ENCODE peak calls at places on chromosomes 4 and X, in seven cellular contexts. B, E, H, G, W, X and C are unnamed samples.

GRCh38 chr4:145481164-145481941 is at the start of gene SMAD1:
- DNase-seq in H (peak), W (peak), G (peak), E (no peak), X (peak), B (peak), C (peak)

GRCh38 chr4:18440527-18441215 is 419.1 kb upstream of the LCORL start:
- DNase-seq in X (no peak), G (no peak), H (no peak), E (no peak), B (no peak), W (no peak), C (no peak)

GRCh38 chrX:154123241-154124219 is 20.5 kb upstream of the OPN1LW start:
- DNase-seq in E (no peak), X (peak), W (no peak), H (no peak), G (peak), B (no peak), C (peak)

GRCh38 chr4:128796934-128797333 is 12.6 kb upstream of the JADE1 start:
- DNase-seq in H (no peak), E (no peak), W (peak), X (no peak), G (no peak), B (no peak), C (no peak)

GRCh38 chr4:5796976-5797375 is 86.0 kb downstream of the EVC start:
- DNase-seq in B (no peak), H (no peak), W (no peak), X (no peak), G (no peak), E (no peak), C (peak)

GRCh38 chr4:98485816-98486355 is 172.5 kb downstream of the TSPAN5 start:
- DNase-seq in B (no peak), H (no peak), G (no peak), X (no peak), E (no peak), W (no peak), C (no peak)

GRCh38 chr4:751676-752075 is 46.0 kb downstream of the PCGF3 start:
- DNase-seq in W (no peak), G (peak), H (no peak), B (no peak), X (no peak), E (no peak), C (no peak)

GRCh38 chrX:131728295-131729145 is 184.6 kb downstream of the OR13H1 start:
- DNase-seq in E (peak), X (peak), H (peak), B (peak), W (no peak), G (no peak), C (peak)

GRCh38 chr4:21884615-21885014 is 64.0 kb downstream of the KCNIP4 start:
- DNase-seq in G (no peak), X (no peak), H (no peak), W (no peak), E (no peak), B (no peak), C (no peak)

GRCh38 chrX:155534800-155535199 is 76.4 kb upstream of the F8A3 start:
- DNase-seq in G (no peak), W (no peak), H (no peak), X (no peak), E (no peak), B (no peak), C (no peak)

GRCh38 chr4:40822781-40823180 is 73.0 kb downstream of the NSUN7 start:
- DNase-seq in W (no peak), X (no peak), G (no peak), H (no peak), E (no peak), B (no peak), C (no peak)

GRCh38 chr4:21790437-21791029 is 158.0 kb downstream of the KCNIP4 start:
- DNase-seq in W (peak), H (peak), B (no peak), X (no peak), E (no peak), G (no peak), C (no peak)

GRCh38 chr4:133808151-133808550 is 393.4 kb downstream of the PABPC4L start:
- DNase-seq in X (no peak), B (no peak), W (no peak), G (no peak), H (peak), E (no peak), C (no peak)

GRCh38 chr4:7206385-7206784 is 14.0 kb downstream of the SORCS2 start:
- DNase-seq in W (peak), H (peak), E (peak), B (peak), X (no peak), G (peak), C (no peak)

GRCh38 chr4:108885211-108885610 is 122.4 kb upstream of the ETNPPL start:
- DNase-seq in B (no peak), W (no peak), E (no peak), X (no peak), G (no peak), H (peak), C (no peak)

GRCh38 chrX:25873196-25873595 is 264.9 kb upstream of the MAGEB18 start:
- DNase-seq in E (no peak), G (no peak), H (no peak), W (peak), X (no peak), B (no peak), C (no peak)

GRCh38 chrX:49209434-49210251 is 9.7 kb upstream of the SYP start:
- DNase-seq in X (no peak), H (no peak), G (no peak), W (no peak), E (no peak), B (no peak), C (no peak)

GRCh38 chr4:19508442-19508841 is 743.3 kb upstream of the SLIT2 start:
- DNase-seq in H (no peak), G (no peak), W (peak), B (no peak), X (no peak), E (no peak), C (no peak)

GRCh38 chrX:139967300-139967699 is 2.0 kb upstream of the CXorf66 start:
- DNase-seq in B (no peak), G (no peak), H (no peak), X (no peak), W (no peak), E (no peak), C (no peak)

GRCh38 chr4:169263791-169264392 is 6.9 kb downstream of the SH3RF1 start:
- DNase-seq in G (peak), B (no peak), E (no peak), H (no peak), X (peak), W (no peak), C (no peak)

GRCh38 chr4:24137963-24138601 is 248.2 kb upstream of the PPARGC1A start:
- DNase-seq in E (no peak), W (no peak), X (peak), G (no peak), H (no peak), B (no peak), C (no peak)

GRCh38 chr4:151436093-151436518 is 27.1 kb downstream of the FHIP1A start:
- DNase-seq in X (no peak), B (no peak), E (no peak), W (no peak), H (peak), G (no peak), C (no peak)

GRCh38 chr4:55866290-55866907 is 13.0 kb downstream of the EXOC1 start:
- DNase-seq in E (no peak), W (peak), B (no peak), H (peak), G (no peak), X (no peak), C (no peak)

GRCh38 chrX:55007633-55008032 is 7.5 kb downstream of the APEX2 start:
- DNase-seq in W (peak), X (peak), B (peak), H (peak), E (no peak), G (no peak), C (no peak)

GRCh38 chr4:26985836-26986235 is 125.2 kb downstream of the STIM2 start:
- DNase-seq in X (peak), W (no peak), H (no peak), B (no peak), E (no peak), G (no peak), C (no peak)

GRCh38 chr4:137890802-137891201 is 351.3 kb downstream of the SLC7A11 start:
- DNase-seq in W (no peak), E (no peak), X (no peak), B (no peak), H (no peak), G (no peak), C (no peak)

GRCh38 chrX:18973527-18974192 is 10.3 kb downstream of the PHKA2 start:
- DNase-seq in B (no peak), E (no peak), G (no peak), H (no peak), X (no peak), W (no peak), C (no peak)

GRCh38 chrX:17839269-17839668 is 21.8 kb downstream of the RAI2 start:
- DNase-seq in E (no peak), X (no peak), W (no peak), B (no peak), G (no peak), H (no peak), C (no peak)

GRCh38 chr4:189087981-189088380 is 852.7 kb upstream of the FRG1 start:
- DNase-seq in E (no peak), G (no peak), H (no peak), B (no peak), X (no peak), W (no peak), C (no peak)

GRCh38 chr4:189092596-189092995 is 848.1 kb upstream of the FRG1 start:
- DNase-seq in X (no peak), B (no peak), H (peak), W (no peak), G (no peak), E (no peak), C (no peak)

GRCh38 chr4:189084671-189085070 is 856.0 kb upstream of the FRG1 start:
- DNase-seq in W (no peak), E (no peak), X (no peak), H (no peak), B (no peak), G (no peak), C (no peak)

GRCh38 chr4:189088783-189089182 is 851.9 kb upstream of the FRG1 start:
- DNase-seq in H (peak), E (no peak), B (no peak), W (no peak), G (no peak), X (no peak), C (no peak)

DNA sequence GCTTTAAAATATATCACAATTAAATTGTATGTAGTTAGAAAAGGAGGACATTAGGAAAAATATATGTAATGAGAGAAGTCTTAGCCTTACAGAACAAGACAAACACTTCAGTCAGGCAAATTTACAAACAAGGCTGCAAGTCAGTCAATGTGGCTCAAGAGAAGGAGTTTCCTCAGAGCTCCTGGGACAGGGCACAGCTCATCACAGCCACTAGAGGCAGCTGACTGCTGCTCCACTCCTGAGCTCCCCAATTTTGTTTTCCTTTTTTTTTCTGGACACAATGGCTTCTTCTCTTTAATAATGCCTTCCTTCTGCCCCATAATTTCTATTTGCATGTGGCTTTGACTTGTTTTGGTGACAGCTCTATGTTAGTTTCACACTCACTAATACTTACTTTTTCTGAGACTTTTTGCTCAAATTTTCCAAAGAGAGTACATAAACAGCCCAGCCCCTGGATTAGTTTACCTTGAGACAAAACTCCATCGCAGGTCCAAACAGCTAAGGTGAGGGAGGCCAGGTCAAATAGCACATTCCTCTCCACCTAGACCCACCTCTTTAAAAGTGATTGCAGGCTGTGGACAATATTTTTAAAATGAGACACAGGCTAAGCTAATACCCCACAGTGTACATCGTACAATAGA is 850.4 kb upstream of the FRG1 start:
- DNase-seq in W (peak), X (no peak), G (no peak), E (no peak), B (no peak), H (peak), C (no peak)
- TF ChIP-seq CTCF in W (peak), X (no peak), G (peak), E (no peak), B (no peak), H (peak), C (no peak)

GRCh38 chr4:173248690-173249089 is 80.1 kb downstream of the GALNT7 start:
- DNase-seq in B (no peak), G (no peak), H (no peak), E (no peak), X (no peak), W (no peak), C (no peak)

GRCh38 chr4:173243917-173244658 is 75.5 kb downstream of the GALNT7 start:
- DNase-seq in E (no peak), W (no peak), H (no peak), B (no peak), G (no peak), X (no peak), C (no peak)

GRCh38 chr4:173243321-173243720 is 74.7 kb downstream of the GALNT7 start:
- DNase-seq in E (no peak), X (no peak), B (no peak), W (peak), H (peak), G (no peak), C (no peak)

GRCh38 chr4:173247316-173247715 is 78.7 kb downstream of the GALNT7 start:
- DNase-seq in B (no peak), H (no peak), X (no peak), G (no peak), E (no peak), W (no peak), C (no peak)

DNA sequence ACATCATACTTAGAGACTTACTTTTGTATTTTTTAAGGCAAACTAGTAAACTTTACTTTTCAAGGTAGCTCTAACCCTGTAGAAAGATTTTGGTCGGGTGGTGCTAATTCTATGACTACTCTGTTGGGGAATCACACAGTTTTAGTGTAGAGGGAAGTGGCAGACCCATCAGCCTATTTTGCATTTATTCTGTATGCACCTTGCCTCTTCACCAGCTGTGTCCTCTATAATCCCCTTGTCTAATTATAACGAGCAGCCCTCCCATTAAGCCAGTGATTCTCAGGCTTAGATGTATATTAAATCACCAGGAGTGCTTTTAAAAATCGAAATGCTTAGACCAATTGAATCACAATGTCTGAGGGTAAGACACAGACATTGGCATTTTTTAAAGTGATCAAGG is 78.1 kb downstream of the GALNT7 start:
- DNase-seq in X (no peak), B (no peak), G (no peak), E (no peak), H (no peak), W (no peak), C (no peak)
- H3K27ac ChIP-seq in X (no peak), B (no peak), G (no peak), E (no peak), H (no peak), W (no peak), C (no peak)

GRCh38 chr4:155972098-155972497 is 18.4 kb upstream of the CTSO start:
- DNase-seq in X (no peak), E (no peak), B (no peak), G (no peak), H (peak), W (no peak), C (no peak)
- TF ChIP-seq CTCF in X (no peak), E (no peak), B (no peak), G (peak), H (peak), W (peak), C (no peak)

GRCh38 chrX:81586091-81586490 is 384.2 kb downstream of the SH3BGRL start:
- DNase-seq in H (no peak), W (no peak), X (no peak), B (no peak), G (no peak), E (no peak), C (no peak)
- H3K27ac ChIP-seq in H (no peak), W (no peak), X (no peak), B (no peak), G (no peak), E (no peak), C (no peak)

DNA sequence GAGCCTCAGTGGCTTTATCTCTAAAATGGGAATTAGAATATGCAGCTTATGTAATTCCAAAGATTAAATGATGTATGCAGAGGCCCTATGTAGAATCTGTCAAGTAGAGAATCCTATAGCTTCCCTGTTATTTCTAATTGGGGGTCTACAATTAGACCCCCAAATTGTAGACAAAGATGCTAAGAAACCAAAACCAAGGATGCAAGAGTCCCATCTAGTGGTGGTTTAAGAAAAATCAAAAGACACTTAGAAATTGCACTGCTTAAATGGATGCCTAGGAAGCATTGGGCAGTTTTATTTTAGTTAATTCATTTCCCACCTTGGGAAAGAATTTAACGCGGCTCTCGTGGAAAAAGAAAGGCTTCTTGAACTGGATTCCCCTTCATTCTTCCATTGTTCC is 115.2 kb downstream of the GABRA2 start:
- DNase-seq in X (no peak), W (no peak), H (no peak), B (no peak), G (no peak), E (no peak), C (no peak)
- TF ChIP-seq CTCF in X (peak), W (peak), H (peak), B (no peak), G (no peak), E (no peak), C (no peak)

GRCh38 chr4:139835006-139835405 is 169.4 kb downstream of the MGST2 start:
- DNase-seq in H (peak), G (no peak), B (no peak), E (no peak), X (no peak), W (no peak), C (no peak)
- H3K27ac ChIP-seq in H (no peak), G (no peak), B (no peak), E (no peak), X (no peak), W (no peak), C (no peak)